ENCODE peak calls at places on chromosomes 2 and 18, in six cellular contexts. One of them, this sample, is unnamed. For H3K4me1, the result is how much of the 10 kb centered on the place peaks cover.

GRCh38 chr2:139556789-139557188 is 776.6 kb upstream of the NXPH2 start:
- DNase-seq in stomach: no peak
- DNase-seq in osteoblast: no peak
- DNase-seq in mucosa of descending colon: no peak
- DNase-seq in heart right ventricle: no peak
- DNase-seq in OCI-LY7: no peak
- DNase-seq in this sample: no peak

GRCh38 chr2:219595250-219595649 is 2.4 kb upstream of the STK11IP start:
- DNase-seq in heart right ventricle: no peak
- DNase-seq in osteoblast: no peak
- DNase-seq in mucosa of descending colon: no peak
- DNase-seq in stomach: no peak
- DNase-seq in OCI-LY7: no peak
- DNase-seq in this sample: no peak

GRCh38 chr2:235411905-235412304 is 81.9 kb upstream of the AGAP1 start:
- DNase-seq in mucosa of descending colon: no peak
- DNase-seq in stomach: no peak
- DNase-seq in OCI-LY7: no peak
- DNase-seq in osteoblast: no peak
- DNase-seq in heart right ventricle: no peak
- DNase-seq in this sample: no peak

GRCh38 chr2:231512222-231512621 is 18.0 kb downstream of the NMUR1 start:
- DNase-seq in OCI-LY7: no peak
- DNase-seq in osteoblast: no peak
- DNase-seq in mucosa of descending colon: no peak
- DNase-seq in stomach: no peak
- DNase-seq in heart right ventricle: no peak
- DNase-seq in this sample: peak

GRCh38 chr2:72887032-72887835 is at the start of gene SPR:
- DNase-seq in osteoblast: peak
- DNase-seq in mucosa of descending colon: peak
- DNase-seq in stomach: peak
- DNase-seq in heart right ventricle: peak
- DNase-seq in OCI-LY7: no peak
- DNase-seq in this sample: peak

GRCh38 chr2:148900350-148900749 is 25.3 kb downstream of the KIF5C start:
- DNase-seq in mucosa of descending colon: no peak
- DNase-seq in OCI-LY7: no peak
- DNase-seq in osteoblast: peak
- DNase-seq in stomach: no peak
- DNase-seq in heart right ventricle: no peak
- DNase-seq in this sample: no peak

GRCh38 chr2:126534508-126534907 is 121.5 kb upstream of the GYPC start:
- DNase-seq in OCI-LY7: no peak
- DNase-seq in stomach: no peak
- DNase-seq in heart right ventricle: peak
- DNase-seq in mucosa of descending colon: no peak
- DNase-seq in osteoblast: no peak
- DNase-seq in this sample: no peak

GRCh38 chr2:174617120-174617519 is 19.5 kb upstream of the WIPF1 start:
- DNase-seq in stomach: no peak
- DNase-seq in heart right ventricle: no peak
- DNase-seq in mucosa of descending colon: no peak
- DNase-seq in osteoblast: peak
- DNase-seq in OCI-LY7: no peak
- DNase-seq in this sample: no peak

GRCh38 chr18:907880-908512 is 3.3 kb downstream of the ADCYAP1 start:
- DNase-seq in heart right ventricle: no peak
- DNase-seq in mucosa of descending colon: no peak
- DNase-seq in stomach: no peak
- DNase-seq in osteoblast: peak
- DNase-seq in OCI-LY7: no peak
- DNase-seq in this sample: no peak

GRCh38 chr2:173755798-173756197 is 209.4 kb downstream of the SP3 start:
- DNase-seq in OCI-LY7: no peak
- DNase-seq in osteoblast: no peak
- DNase-seq in stomach: no peak
- DNase-seq in mucosa of descending colon: no peak
- DNase-seq in heart right ventricle: no peak
- DNase-seq in this sample: no peak

GRCh38 chr2:219123356-219124143 is 37.1 kb downstream of the NHEJ1 start:
- DNase-seq in heart right ventricle: no peak
- DNase-seq in OCI-LY7: no peak
- DNase-seq in stomach: no peak
- DNase-seq in osteoblast: no peak
- DNase-seq in mucosa of descending colon: peak
- DNase-seq in this sample: no peak

GRCh38 chr2:3222636-3223035 is 155.0 kb downstream of the EIPR1 start:
- DNase-seq in osteoblast: no peak
- DNase-seq in stomach: no peak
- DNase-seq in mucosa of descending colon: no peak
- DNase-seq in heart right ventricle: no peak
- DNase-seq in OCI-LY7: no peak
- DNase-seq in this sample: no peak

GRCh38 chr2:237967463-237967871 is 653 bp downstream of the UBE2F start:
- DNase-seq in mucosa of descending colon: peak
- DNase-seq in osteoblast: peak
- DNase-seq in heart right ventricle: no peak
- DNase-seq in OCI-LY7: no peak
- DNase-seq in stomach: peak
- DNase-seq in this sample: peak

GRCh38 chr2:31736695-31737454 is 156.1 kb upstream of the SRD5A2 start:
- DNase-seq in mucosa of descending colon: no peak
- DNase-seq in osteoblast: no peak
- DNase-seq in OCI-LY7: no peak
- DNase-seq in stomach: peak
- DNase-seq in heart right ventricle: no peak
- DNase-seq in this sample: no peak

GRCh38 chr18:31225668-31226067 is 63.0 kb upstream of the DSC1 start:
- DNase-seq in heart right ventricle: peak
- DNase-seq in mucosa of descending colon: no peak
- DNase-seq in stomach: no peak
- DNase-seq in OCI-LY7: no peak
- DNase-seq in osteoblast: no peak
- DNase-seq in this sample: no peak

GRCh38 chr2:27170569-27171337 is 21.9 kb downstream of the TCF23 start:
- DNase-seq in heart right ventricle: no peak
- DNase-seq in osteoblast: peak
- DNase-seq in mucosa of descending colon: no peak
- DNase-seq in OCI-LY7: peak
- DNase-seq in stomach: no peak
- DNase-seq in this sample: no peak

GRCh38 chr2:30670453-30670852 is 136.8 kb downstream of the CAPN13 start:
- DNase-seq in heart right ventricle: no peak
- DNase-seq in OCI-LY7: peak
- DNase-seq in mucosa of descending colon: no peak
- DNase-seq in stomach: no peak
- DNase-seq in osteoblast: no peak
- DNase-seq in this sample: no peak

GRCh38 chr2:190653231-190653630 is 4.3 kb downstream of the NAB1 start:
- DNase-seq in stomach: no peak
- DNase-seq in OCI-LY7: no peak
- DNase-seq in mucosa of descending colon: no peak
- DNase-seq in osteoblast: no peak
- DNase-seq in heart right ventricle: no peak
- DNase-seq in this sample: no peak

GRCh38 chr2:71782323-71782722 is 329.0 kb downstream of the DYSF start:
- DNase-seq in stomach: no peak
- DNase-seq in heart right ventricle: peak
- DNase-seq in mucosa of descending colon: no peak
- DNase-seq in OCI-LY7: no peak
- DNase-seq in osteoblast: peak
- DNase-seq in this sample: no peak

GRCh38 chr2:215548714-215549113 is 112.8 kb upstream of the FN1 start:
- DNase-seq in heart right ventricle: no peak
- DNase-seq in OCI-LY7: no peak
- DNase-seq in osteoblast: peak
- DNase-seq in stomach: no peak
- DNase-seq in mucosa of descending colon: no peak
- DNase-seq in this sample: no peak

GRCh38 chr18:38473535-38473934 is 907.9 kb upstream of the CELF4 start:
- DNase-seq in stomach: no peak
- DNase-seq in mucosa of descending colon: no peak
- DNase-seq in heart right ventricle: no peak
- DNase-seq in OCI-LY7: no peak
- DNase-seq in osteoblast: no peak
- DNase-seq in this sample: no peak

GRCh38 chr2:232447638-232448472 is 8.1 kb upstream of the ALPI start:
- DNase-seq in mucosa of descending colon: no peak
- DNase-seq in stomach: no peak
- DNase-seq in heart right ventricle: no peak
- DNase-seq in osteoblast: peak
- DNase-seq in OCI-LY7: no peak
- DNase-seq in this sample: peak

GRCh38 chr2:231104115-231104713 is 20.6 kb downstream of the HTR2B start:
- DNase-seq in stomach: peak
- DNase-seq in osteoblast: no peak
- DNase-seq in mucosa of descending colon: no peak
- DNase-seq in OCI-LY7: peak
- DNase-seq in heart right ventricle: peak
- DNase-seq in this sample: no peak

GRCh38 chr18:58043452-58044369 is at the start of gene NEDD4L:
- DNase-seq in OCI-LY7: peak
- DNase-seq in osteoblast: peak
- DNase-seq in heart right ventricle: peak
- DNase-seq in stomach: peak
- DNase-seq in mucosa of descending colon: peak
- DNase-seq in this sample: peak
- TF ChIP-seq CTCF in OCI-LY7: peak
- TF ChIP-seq CTCF in osteoblast: peak
- TF ChIP-seq CTCF in heart right ventricle: peak
- TF ChIP-seq CTCF in stomach: peak
- TF ChIP-seq CTCF in mucosa of descending colon: peak
- TF ChIP-seq CTCF in this sample: peak

GRCh38 chr2:110116033-110116710 is 550 bp upstream of the MALL start:
- DNase-seq in OCI-LY7: no peak
- DNase-seq in heart right ventricle: peak
- DNase-seq in mucosa of descending colon: peak
- DNase-seq in osteoblast: peak
- DNase-seq in stomach: no peak
- DNase-seq in this sample: peak

GRCh38 chr2:110114007-110114591 is 1.5 kb downstream of the MALL start:
- DNase-seq in heart right ventricle: peak
- DNase-seq in stomach: no peak
- DNase-seq in osteoblast: no peak
- DNase-seq in OCI-LY7: no peak
- DNase-seq in mucosa of descending colon: peak
- DNase-seq in this sample: peak

GRCh38 chr2:110120171-110121051 is 4.8 kb upstream of the MALL start:
- DNase-seq in OCI-LY7: no peak
- DNase-seq in mucosa of descending colon: no peak
- DNase-seq in osteoblast: no peak
- DNase-seq in stomach: no peak
- DNase-seq in heart right ventricle: peak
- DNase-seq in this sample: peak

GRCh38 chr2:110114801-110115200 is 821 bp downstream of the MALL start:
- DNase-seq in mucosa of descending colon: peak
- DNase-seq in heart right ventricle: no peak
- DNase-seq in osteoblast: no peak
- DNase-seq in OCI-LY7: no peak
- DNase-seq in stomach: no peak
- DNase-seq in this sample: no peak

DNA sequence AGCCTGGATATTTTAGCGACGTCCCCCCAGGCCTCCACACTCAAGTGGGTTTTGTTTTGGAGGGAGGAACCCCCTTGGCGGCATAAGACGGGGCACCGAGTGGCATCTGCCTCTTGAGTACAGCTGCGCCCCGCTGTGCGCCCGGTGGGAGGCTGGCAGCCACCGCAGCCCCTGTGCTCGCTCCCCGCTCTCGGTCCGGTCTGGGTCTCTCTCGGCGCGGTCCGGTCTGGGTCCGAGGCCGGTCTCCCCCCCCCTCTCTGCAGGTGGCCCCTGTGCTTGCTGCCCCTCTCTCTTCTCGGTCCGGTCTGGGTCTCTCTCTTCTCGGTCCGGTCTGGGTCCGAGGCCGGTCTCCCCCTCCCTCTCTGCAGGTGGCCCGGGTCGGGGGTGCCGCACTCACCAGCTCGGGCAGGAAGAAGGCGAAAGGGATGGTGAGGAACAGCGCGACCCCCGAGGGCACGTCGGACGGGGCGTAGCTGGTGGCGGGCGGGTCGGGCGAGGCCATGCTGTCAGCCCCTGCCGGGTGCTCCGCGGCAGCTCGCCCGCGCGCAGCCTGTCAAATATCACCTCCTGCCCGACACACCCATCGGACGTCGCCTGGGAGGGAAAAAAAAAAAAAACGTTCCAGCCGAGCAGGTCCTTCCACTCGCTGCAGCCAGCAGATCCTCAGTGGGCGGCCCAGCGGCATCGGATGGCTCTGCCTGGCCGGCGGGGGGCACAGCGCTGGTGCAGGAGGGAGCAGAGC is at the start of gene MALL:
- DNase-seq in heart right ventricle: no peak
- DNase-seq in osteoblast: no peak
- DNase-seq in OCI-LY7: no peak
- DNase-seq in stomach: peak
- DNase-seq in mucosa of descending colon: peak
- DNase-seq in this sample: peak
- H3K4me1 ChIP-seq in heart right ventricle: under half
- H3K4me1 ChIP-seq in osteoblast: under half
- H3K4me1 ChIP-seq in OCI-LY7: under half
- H3K4me1 ChIP-seq in stomach: under half
- H3K4me1 ChIP-seq in mucosa of descending colon: under half
- H3K4me1 ChIP-seq in this sample: under half

GRCh38 chr18:79576686-79577351 is 102.8 kb upstream of the CTDP1 start:
- DNase-seq in stomach: peak
- DNase-seq in heart right ventricle: peak
- DNase-seq in mucosa of descending colon: peak
- DNase-seq in osteoblast: peak
- DNase-seq in OCI-LY7: no peak
- DNase-seq in this sample: peak
- H3K4me3 ChIP-seq in stomach: no peak
- H3K4me3 ChIP-seq in heart right ventricle: no peak
- H3K4me3 ChIP-seq in mucosa of descending colon: no peak
- H3K4me3 ChIP-seq in osteoblast: no peak
- H3K4me3 ChIP-seq in OCI-LY7: no peak
- H3K4me3 ChIP-seq in this sample: no peak

DNA sequence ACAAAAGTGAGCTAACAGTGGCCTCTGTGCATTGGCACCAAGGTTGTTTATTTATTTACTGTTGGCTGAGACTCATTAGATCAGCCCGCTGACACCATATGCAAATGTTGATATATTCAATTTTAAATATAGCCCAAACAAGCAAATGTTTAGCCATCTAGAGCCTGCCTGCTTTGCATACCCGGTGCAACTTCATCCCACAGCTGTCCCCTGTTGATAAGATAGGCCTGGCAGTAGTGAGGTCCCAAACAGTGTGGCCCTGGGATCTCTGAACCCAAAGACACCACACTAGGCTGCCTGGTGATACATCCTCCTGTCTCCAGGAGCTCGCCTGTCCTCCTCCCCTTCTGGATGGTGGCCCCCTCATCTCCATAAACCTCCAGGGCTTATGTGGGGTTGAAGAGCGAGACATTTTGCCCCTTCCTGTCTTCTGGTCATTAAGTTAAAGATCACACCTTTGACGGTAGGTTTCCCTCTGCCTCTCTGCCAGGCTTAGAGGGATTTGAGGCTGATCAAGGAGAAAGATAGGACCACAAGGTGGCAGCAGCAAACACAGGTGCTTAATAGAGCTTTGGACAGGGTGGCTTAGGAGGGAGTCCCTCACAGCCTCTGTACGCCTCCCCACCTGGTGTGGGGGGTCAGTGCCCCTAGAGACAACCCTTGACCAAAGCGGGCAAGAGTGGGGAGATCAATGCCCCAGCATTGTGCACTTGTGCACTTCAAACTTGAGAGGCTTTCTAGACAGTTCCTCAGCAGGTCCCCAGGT is 23.7 kb upstream of the MYO5B start:
- DNase-seq in heart right ventricle: no peak
- DNase-seq in mucosa of descending colon: peak
- DNase-seq in stomach: peak
- DNase-seq in osteoblast: no peak
- DNase-seq in OCI-LY7: peak
- DNase-seq in this sample: no peak
- TF ChIP-seq CTCF in heart right ventricle: peak
- TF ChIP-seq CTCF in mucosa of descending colon: no peak
- TF ChIP-seq CTCF in stomach: peak
- TF ChIP-seq CTCF in osteoblast: peak
- TF ChIP-seq CTCF in OCI-LY7: peak
- TF ChIP-seq CTCF in this sample: peak